ENCODE peak calls at places on chromosome 21, in five cellular contexts. O, W, V, N and F are unnamed samples.

GRCh38 chr21:32046191-32046590 is 173.4 kb downstream of the HUNK start:
- DNase-seq in W (no peak), N (no peak), O (no peak), V (no peak), F (no peak)

GRCh38 chr21:26506951-26507350 is 66.1 kb downstream of the CYYR1 start:
- DNase-seq in N (no peak), V (no peak), O (no peak), W (no peak), F (no peak)

GRCh38 chr21:27157097-27157496 is 190.2 kb upstream of the ADAMTS5 start:
- DNase-seq in O (no peak), W (no peak), V (no peak), N (no peak), F (no peak)

GRCh38 chr21:42563261-42564045 is 49.8 kb downstream of the SLC37A1 start:
- DNase-seq in V (no peak), O (no peak), N (no peak), W (peak; percentile 23), F (no peak)

GRCh38 chr21:45223236-45223992 is 64.3 kb downstream of the POFUT2 start:
- DNase-seq in W (no peak), O (no peak), V (no peak), N (no peak), F (no peak)

GRCh38 chr21:39518055-39518844 is 66.5 kb downstream of the SH3BGR start:
- DNase-seq in O (peak; percentile 39), V (no peak), N (peak; percentile 16), W (peak; percentile 44), F (peak; percentile 71)

GRCh38 chr21:36483095-36483494 is 3.2 kb upstream of the CLDN14 start:
- DNase-seq in W (no peak), N (no peak), V (no peak), O (no peak), F (no peak)

GRCh38 chr21:26964379-26964778 is 2.5 kb downstream of the ADAMTS5 start:
- DNase-seq in O (peak; percentile 72), V (peak; percentile 15), W (peak; percentile 28), N (no peak), F (no peak)

GRCh38 chr21:27823652-27824201 is 856.8 kb upstream of the ADAMTS5 start:
- DNase-seq in N (no peak), W (no peak), O (no peak), V (no peak), F (no peak)

GRCh38 chr21:26966360-26966977 is 419 bp downstream of the ADAMTS5 start:
- DNase-seq in N (no peak), O (peak; percentile 32), W (no peak), V (no peak), F (no peak)

GRCh38 chr21:15766952-15767603 is 37.3 kb downstream of the USP25 start:
- DNase-seq in W (no peak), O (no peak), N (no peak), V (no peak), F (no peak)

GRCh38 chr21:44375281-44375651 is 21.8 kb downstream of the TRPM2 start:
- DNase-seq in V (no peak), N (peak; percentile 19), O (no peak), W (peak; percentile 42), F (no peak)

GRCh38 chr21:39593522-39593921 is 19.2 kb upstream of the B3GALT5 start:
- DNase-seq in N (no peak), V (no peak), W (no peak), O (no peak), F (no peak)

GRCh38 chr21:41208946-41209345 is 41.0 kb downstream of the BACE2 start:
- DNase-seq in W (no peak), O (no peak), V (no peak), N (no peak), F (no peak)

GRCh38 chr21:17590443-17590842 is 22.3 kb downstream of the BTG3 start:
- DNase-seq in N (no peak), V (no peak), O (no peak), W (no peak), F (no peak)

GRCh38 chr21:43276811-43277210 is 108.0 kb downstream of the CRYAA start:
- DNase-seq in N (no peak), W (no peak), V (no peak), O (peak; percentile 5), F (no peak)

GRCh38 chr21:18155508-18156193 is 89.0 kb upstream of the CHODL start:
- DNase-seq in O (no peak), N (no peak), V (no peak), W (no peak), F (peak; percentile 83)

GRCh38 chr21:40373760-40374159 is 473.2 kb downstream of the DSCAM start:
- DNase-seq in V (no peak), O (no peak), N (no peak), W (no peak), F (no peak)

GRCh38 chr21:29712818-29713217 is 227.0 kb downstream of the GRIK1 start:
- DNase-seq in O (no peak), N (no peak), W (no peak), V (no peak), F (no peak)

GRCh38 chr21:34076835-34077234 is 3.5 kb downstream of the MRPS6 start:
- DNase-seq in N (no peak), W (no peak), O (no peak), V (no peak), F (no peak)

GRCh38 chr21:34077888-34078287 is 4.5 kb downstream of the MRPS6 start:
- DNase-seq in O (no peak), W (no peak), N (no peak), V (no peak), F (no peak)

GRCh38 chr21:34080693-34081092 is 7.3 kb downstream of the MRPS6 start:
- DNase-seq in O (no peak), W (no peak), V (no peak), N (no peak), F (no peak)

GRCh38 chr21:34075760-34076159 is 2.4 kb downstream of the MRPS6 start:
- DNase-seq in N (no peak), O (no peak), W (no peak), V (no peak), F (no peak)

DNA sequence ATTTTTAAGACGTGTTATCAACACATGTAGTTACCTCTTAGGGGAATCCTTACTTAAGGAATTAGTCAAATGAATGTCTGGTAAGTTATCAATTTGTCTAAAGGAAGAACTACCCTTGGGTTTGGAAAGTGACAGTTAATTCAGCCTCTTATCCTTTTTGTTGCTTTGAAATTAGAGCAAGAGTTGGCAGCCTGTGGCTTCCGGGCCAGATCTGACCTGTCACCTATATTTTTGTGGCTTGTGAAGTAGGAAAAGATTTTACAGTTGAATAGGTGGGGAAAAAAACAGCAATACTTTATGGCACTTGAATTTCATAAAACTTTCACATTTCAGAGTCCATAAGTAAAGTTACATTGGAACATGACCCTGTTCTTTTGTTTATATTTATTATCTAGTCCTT is 5.5 kb downstream of the MRPS6 start:
- DNase-seq in O (no peak), V (no peak), W (no peak), N (peak; percentile 7), F (no peak)
- H3K4me1 ChIP-seq in O (peaks cover 61% of the 10 kb centered on the region), V (peaks cover 54% of the 10 kb centered on the region), W (peaks cover 90% of the 10 kb centered on the region), N (peaks cover 91% of the 10 kb centered on the region), F (peaks cover 19% of the 10 kb centered on the region)

DNA sequence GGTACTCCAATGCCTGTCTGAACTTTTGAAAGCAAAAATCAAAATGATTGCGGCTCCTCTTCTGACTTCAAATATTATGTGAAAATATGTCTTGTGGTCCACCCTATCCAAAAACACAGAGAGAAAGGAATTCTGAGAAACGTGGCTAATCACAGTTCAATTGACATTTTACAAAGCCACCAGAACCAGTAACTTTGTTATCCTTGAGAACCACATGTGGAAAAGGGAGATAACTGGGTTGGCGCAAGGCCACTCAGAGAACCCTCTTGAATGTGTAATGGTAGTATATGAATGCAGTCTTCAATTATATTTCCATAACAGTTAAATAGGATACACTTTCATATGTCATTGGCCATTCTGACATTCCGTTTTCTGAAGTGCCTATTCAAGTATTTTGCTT is 1030.0 kb upstream of the TMPRSS15 start:
- DNase-seq in N (no peak), V (no peak), W (no peak), O (no peak), F (no peak)
- H3K9me3 ChIP-seq in N (no peaks in the 10 kb centered on the region), V (no peaks in the 10 kb centered on the region), W (no peaks in the 10 kb centered on the region), O (no peaks in the 10 kb centered on the region), F (no peaks in the 10 kb centered on the region)

DNA sequence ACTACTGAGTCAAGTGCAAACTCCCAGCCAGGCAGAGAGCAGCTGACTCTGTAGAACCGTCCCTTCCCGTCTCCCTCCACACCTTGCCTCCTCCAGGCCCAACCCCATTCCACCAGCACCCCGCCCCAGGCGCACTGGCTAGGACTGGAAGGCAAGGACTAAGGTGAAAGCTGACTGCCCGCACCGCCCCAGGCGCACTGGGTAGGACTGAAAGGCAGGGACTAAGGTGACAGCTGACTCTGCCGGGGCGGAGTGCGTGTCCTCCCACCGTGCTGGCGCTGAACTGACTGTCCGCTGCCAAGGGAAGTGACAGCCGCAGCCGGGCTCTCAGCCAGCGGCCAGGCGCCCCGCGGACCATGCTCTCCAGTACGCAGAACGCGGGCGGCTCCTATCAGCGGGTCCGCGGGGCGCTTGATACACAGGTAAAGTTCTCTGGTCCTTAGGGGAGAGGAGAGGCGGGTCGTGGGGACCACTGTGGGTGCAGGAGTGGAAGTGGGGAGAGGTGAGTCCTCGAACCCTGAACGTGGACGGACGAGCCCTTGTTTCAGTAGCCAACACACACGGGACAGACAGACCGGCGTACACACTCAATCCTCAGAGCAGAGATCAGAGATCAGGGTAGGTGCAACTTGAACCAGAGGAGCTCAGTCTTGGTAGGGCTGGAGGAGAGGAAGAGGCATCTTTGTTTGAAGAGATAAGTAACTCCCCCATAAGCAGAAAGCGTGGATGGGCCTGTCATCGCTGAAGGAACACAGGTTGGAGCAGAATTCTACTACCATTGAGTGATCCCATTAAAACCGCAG is 58.0 kb downstream of the RBM11 start:
- DNase-seq in N (no peak), O (peak; percentile 32), W (peak; percentile 44), V (no peak), F (no peak)
- H3K4me3 ChIP-seq in N (no peak overlapping the region), O (peak overlapping the region; percentile 54), W (peak overlapping the region; percentile 44), V (no peak overlapping the region), F (no peak overlapping the region)

GRCh38 chr21:33214056-33214455 is 15.7 kb upstream of the IFNAR2 start:
- DNase-seq in V (no peak), O (no peak), W (no peak), N (no peak), F (no peak)
- H3K4me1 ChIP-seq in V (peaks cover 13% of the 10 kb centered on the region), O (no peaks in the 10 kb centered on the region), W (no peaks in the 10 kb centered on the region), N (peaks cover 76% of the 10 kb centered on the region), F (peaks cover 8% of the 10 kb centered on the region)

GRCh38 chr21:34006603-34007168 is 66.7 kb upstream of the MRPS6 start:
- DNase-seq in W (no peak), N (no peak), O (no peak), V (no peak), F (no peak)

GRCh38 chr21:34008618-34009017 is 64.8 kb upstream of the MRPS6 start:
- DNase-seq in O (no peak), V (no peak), N (no peak), W (no peak), F (no peak)

GRCh38 chr21:34012640-34013039 is 60.7 kb upstream of the MRPS6 start:
- DNase-seq in V (no peak), O (no peak), W (no peak), N (no peak), F (no peak)

GRCh38 chr21:34009193-34009592 is 64.2 kb upstream of the MRPS6 start:
- DNase-seq in W (no peak), O (no peak), V (no peak), N (no peak), F (no peak)

DNA sequence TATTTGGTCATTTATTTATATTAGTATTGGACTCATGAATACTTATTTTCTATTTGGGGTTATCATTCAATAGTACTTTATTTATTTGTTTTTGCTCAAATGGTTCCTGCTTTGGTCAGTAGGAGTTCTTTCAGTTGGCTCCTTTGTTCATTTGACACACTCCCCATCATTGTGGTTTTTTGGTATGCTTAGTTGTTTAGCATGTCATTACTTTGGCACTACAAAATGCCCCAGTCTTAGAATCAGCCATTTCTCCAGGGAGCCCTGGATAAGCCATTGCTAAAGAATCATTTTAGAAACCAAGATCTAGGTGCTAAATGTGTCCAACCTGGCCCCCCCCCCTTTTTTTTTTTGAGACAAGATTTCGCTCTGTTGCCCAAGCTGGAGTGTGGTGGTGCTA is 61.7 kb upstream of the MRPS6 start:
- DNase-seq in W (no peak), N (no peak), V (no peak), O (no peak), F (no peak)
- H3K9me3 ChIP-seq in W (peaks cover 9% of the 10 kb centered on the region), N (peaks cover 11% of the 10 kb centered on the region), V (peaks cover 15% of the 10 kb centered on the region), O (no peaks in the 10 kb centered on the region), F (no peaks in the 10 kb centered on the region)